ENCODE peak calls at places on chromosomes 6 and 20, in five cellular contexts. One of them, this sample, is unnamed.

GRCh38 chr6:24646771-24647170 is 780 bp upstream of the KIAA0319 start:
- DNase-seq in tibial nerve: no peak
- DNase-seq in heart left ventricle: no peak
- DNase-seq in fibroblast of lung: no peak
- DNase-seq in upper lobe of left lung: no peak
- DNase-seq in this sample: no peak

GRCh38 chr6:3195695-3196497 is 31.6 kb downstream of the TUBB2B start:
- DNase-seq in upper lobe of left lung: no peak
- DNase-seq in fibroblast of lung: no peak
- DNase-seq in tibial nerve: no peak
- DNase-seq in heart left ventricle: no peak
- DNase-seq in this sample: no peak

GRCh38 chr6:45920819-45921511 is 94.7 kb downstream of the CLIC5 start:
- DNase-seq in tibial nerve: no peak
- DNase-seq in fibroblast of lung: no peak
- DNase-seq in upper lobe of left lung: no peak
- DNase-seq in heart left ventricle: no peak
- DNase-seq in this sample: no peak

GRCh38 chr20:33322456-33322855 is 39.4 kb downstream of the BPIFB1 start:
- DNase-seq in fibroblast of lung: no peak
- DNase-seq in upper lobe of left lung: no peak
- DNase-seq in tibial nerve: no peak
- DNase-seq in heart left ventricle: no peak
- DNase-seq in this sample: no peak

GRCh38 chr6:12051861-12052368 is 39.8 kb downstream of the HIVEP1 start:
- DNase-seq in upper lobe of left lung: no peak
- DNase-seq in fibroblast of lung: peak
- DNase-seq in heart left ventricle: no peak
- DNase-seq in tibial nerve: no peak
- DNase-seq in this sample: no peak

GRCh38 chr20:18783385-18783959 is 30.1 kb upstream of the SCP2D1 start:
- DNase-seq in fibroblast of lung: no peak
- DNase-seq in tibial nerve: no peak
- DNase-seq in upper lobe of left lung: no peak
- DNase-seq in heart left ventricle: no peak
- DNase-seq in this sample: no peak

GRCh38 chr6:141057761-141058160 is 1075.0 kb upstream of the GJE1 start:
- DNase-seq in upper lobe of left lung: no peak
- DNase-seq in fibroblast of lung: no peak
- DNase-seq in tibial nerve: no peak
- DNase-seq in heart left ventricle: no peak
- DNase-seq in this sample: no peak

GRCh38 chr20:62953167-62953838 is 794 bp downstream of the SLC17A9 start:
- DNase-seq in tibial nerve: no peak
- DNase-seq in fibroblast of lung: no peak
- DNase-seq in heart left ventricle: no peak
- DNase-seq in upper lobe of left lung: no peak
- DNase-seq in this sample: no peak

GRCh38 chr20:10632681-10633509 is 40.9 kb downstream of the JAG1 start:
- DNase-seq in upper lobe of left lung: no peak
- DNase-seq in tibial nerve: no peak
- DNase-seq in heart left ventricle: no peak
- DNase-seq in fibroblast of lung: no peak
- DNase-seq in this sample: no peak

GRCh38 chr20:43420192-43420591 is 37.5 kb upstream of the SRSF6 start:
- DNase-seq in fibroblast of lung: no peak
- DNase-seq in heart left ventricle: no peak
- DNase-seq in upper lobe of left lung: no peak
- DNase-seq in tibial nerve: no peak
- DNase-seq in this sample: no peak

GRCh38 chr6:78523622-78524021 is 343.7 kb upstream of the IRAK1BP1 start:
- DNase-seq in heart left ventricle: no peak
- DNase-seq in fibroblast of lung: no peak
- DNase-seq in tibial nerve: no peak
- DNase-seq in upper lobe of left lung: no peak
- DNase-seq in this sample: no peak
- H3K27ac ChIP-seq in heart left ventricle: no peak
- H3K27ac ChIP-seq in fibroblast of lung: no peak
- H3K27ac ChIP-seq in tibial nerve: no peak
- H3K27ac ChIP-seq in upper lobe of left lung: no peak
- H3K27ac ChIP-seq in this sample: no peak

DNA sequence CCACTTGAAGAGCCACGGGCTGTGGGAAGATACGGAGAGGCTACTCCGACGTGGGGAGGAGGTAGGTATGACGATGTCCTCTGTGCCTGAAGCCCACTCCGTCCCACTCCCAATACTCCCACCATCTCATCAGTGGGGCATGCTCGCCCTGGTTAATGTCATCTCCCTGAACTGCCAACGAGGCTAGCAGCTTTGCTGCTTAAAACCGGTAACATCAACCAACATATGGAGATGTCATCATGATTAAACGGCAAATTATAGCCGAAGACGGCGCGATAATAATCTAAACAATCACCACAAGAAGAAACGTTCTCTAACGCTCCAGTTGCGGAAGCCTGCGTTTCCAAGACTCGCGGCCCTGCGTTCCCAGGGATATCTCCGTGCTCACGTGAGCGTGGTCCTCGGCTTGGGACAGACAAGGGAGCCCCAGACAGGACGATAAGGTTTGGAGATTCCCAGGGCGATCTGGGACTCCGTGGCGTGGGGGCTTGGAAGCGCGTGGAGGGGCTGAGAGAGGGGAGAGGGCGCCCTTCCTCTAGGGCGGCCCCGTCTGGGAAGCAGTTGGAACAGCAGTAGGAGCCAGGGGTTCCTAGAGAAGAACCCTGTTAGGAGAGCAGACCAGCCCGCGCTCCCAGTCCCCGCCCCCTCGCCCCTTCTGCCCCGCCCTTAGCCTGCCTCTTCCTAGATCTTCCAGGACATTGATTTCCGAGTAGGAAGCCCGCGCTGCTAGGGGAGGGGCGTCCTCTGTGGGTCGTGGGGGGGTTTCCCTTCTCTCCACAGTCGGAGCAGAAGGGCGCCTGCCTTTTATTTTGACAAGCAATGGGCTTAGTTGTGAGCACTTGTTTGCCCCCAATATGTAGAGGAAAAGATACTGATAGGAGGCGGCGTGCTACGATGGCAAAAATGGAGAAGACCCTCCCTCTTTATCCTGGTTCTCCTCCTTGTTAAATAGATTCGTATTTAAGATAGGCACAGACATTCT is 10.7 kb downstream of the NRN1 start:
- DNase-seq in heart left ventricle: peak
- DNase-seq in fibroblast of lung: no peak
- DNase-seq in upper lobe of left lung: peak
- DNase-seq in tibial nerve: peak
- DNase-seq in this sample: peak
- H3K4me3 ChIP-seq in heart left ventricle: peak
- H3K4me3 ChIP-seq in fibroblast of lung: peak
- H3K4me3 ChIP-seq in upper lobe of left lung: peak
- H3K4me3 ChIP-seq in tibial nerve: peak
- H3K4me3 ChIP-seq in this sample: peak

GRCh38 chr20:24980321-24981053 is 12.1 kb downstream of the APMAP start:
- DNase-seq in upper lobe of left lung: no peak
- DNase-seq in heart left ventricle: no peak
- DNase-seq in tibial nerve: no peak
- DNase-seq in fibroblast of lung: no peak
- DNase-seq in this sample: no peak
- TF ChIP-seq CTCF in upper lobe of left lung: no peak
- TF ChIP-seq CTCF in heart left ventricle: no peak
- TF ChIP-seq CTCF in tibial nerve: no peak
- TF ChIP-seq CTCF in fibroblast of lung: no peak
- TF ChIP-seq CTCF in this sample: no peak

GRCh38 chr20:37236462-37236861 is 25.2 kb downstream of the GHRH start:
- DNase-seq in tibial nerve: no peak
- DNase-seq in fibroblast of lung: no peak
- DNase-seq in upper lobe of left lung: no peak
- DNase-seq in heart left ventricle: no peak
- DNase-seq in this sample: peak
- H3K27ac ChIP-seq in tibial nerve: no peak
- H3K27ac ChIP-seq in fibroblast of lung: no peak
- H3K27ac ChIP-seq in upper lobe of left lung: no peak
- H3K27ac ChIP-seq in heart left ventricle: no peak
- H3K27ac ChIP-seq in this sample: peak

DNA sequence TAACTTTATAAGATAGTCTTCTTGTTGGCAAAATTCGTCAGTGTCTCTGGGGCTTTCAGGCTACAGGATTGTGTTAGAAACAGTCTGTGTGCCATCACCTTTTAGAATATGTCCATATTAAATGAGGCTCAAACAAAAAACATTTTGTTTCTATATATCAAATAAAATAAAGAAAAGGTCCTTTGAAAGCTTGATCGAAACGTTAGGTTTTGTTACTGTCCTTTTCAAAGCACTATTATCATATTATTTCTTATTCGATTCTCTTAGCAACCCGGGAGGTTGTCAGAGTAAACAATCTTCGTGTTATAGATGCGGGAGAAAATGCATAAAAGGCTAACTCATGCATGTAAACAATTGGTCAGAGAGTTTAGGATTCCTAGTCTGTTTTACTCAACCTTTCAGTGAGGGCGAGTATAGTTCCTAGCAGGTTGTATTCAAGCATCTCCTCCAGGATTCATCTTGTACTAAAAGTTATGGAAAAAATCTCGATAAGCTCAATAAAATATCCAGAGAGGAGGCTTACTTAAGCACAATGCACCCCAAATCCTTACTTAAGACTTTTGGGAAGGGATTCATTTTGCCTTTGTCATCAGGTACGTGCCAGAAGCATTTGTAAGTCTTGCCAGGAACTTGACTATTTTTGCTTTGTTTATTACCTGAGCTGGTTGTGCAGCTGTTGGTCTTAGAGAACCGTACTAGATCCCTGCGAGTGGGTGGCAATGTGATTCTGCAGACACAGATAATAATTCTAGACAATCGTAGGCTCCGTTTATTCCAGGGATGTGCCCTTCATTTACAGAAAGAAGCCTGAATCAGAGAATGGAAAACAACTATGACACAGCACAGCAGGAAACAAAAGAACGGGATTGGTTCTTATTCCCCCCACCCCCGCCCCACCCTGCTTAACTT is 159.6 kb upstream of the ZNF217 start:
- DNase-seq in fibroblast of lung: no peak
- DNase-seq in tibial nerve: no peak
- DNase-seq in upper lobe of left lung: no peak
- DNase-seq in heart left ventricle: no peak
- DNase-seq in this sample: no peak
- H3K4me3 ChIP-seq in fibroblast of lung: no peak
- H3K4me3 ChIP-seq in tibial nerve: no peak
- H3K4me3 ChIP-seq in upper lobe of left lung: no peak
- H3K4me3 ChIP-seq in heart left ventricle: no peak
- H3K4me3 ChIP-seq in this sample: no peak

DNA sequence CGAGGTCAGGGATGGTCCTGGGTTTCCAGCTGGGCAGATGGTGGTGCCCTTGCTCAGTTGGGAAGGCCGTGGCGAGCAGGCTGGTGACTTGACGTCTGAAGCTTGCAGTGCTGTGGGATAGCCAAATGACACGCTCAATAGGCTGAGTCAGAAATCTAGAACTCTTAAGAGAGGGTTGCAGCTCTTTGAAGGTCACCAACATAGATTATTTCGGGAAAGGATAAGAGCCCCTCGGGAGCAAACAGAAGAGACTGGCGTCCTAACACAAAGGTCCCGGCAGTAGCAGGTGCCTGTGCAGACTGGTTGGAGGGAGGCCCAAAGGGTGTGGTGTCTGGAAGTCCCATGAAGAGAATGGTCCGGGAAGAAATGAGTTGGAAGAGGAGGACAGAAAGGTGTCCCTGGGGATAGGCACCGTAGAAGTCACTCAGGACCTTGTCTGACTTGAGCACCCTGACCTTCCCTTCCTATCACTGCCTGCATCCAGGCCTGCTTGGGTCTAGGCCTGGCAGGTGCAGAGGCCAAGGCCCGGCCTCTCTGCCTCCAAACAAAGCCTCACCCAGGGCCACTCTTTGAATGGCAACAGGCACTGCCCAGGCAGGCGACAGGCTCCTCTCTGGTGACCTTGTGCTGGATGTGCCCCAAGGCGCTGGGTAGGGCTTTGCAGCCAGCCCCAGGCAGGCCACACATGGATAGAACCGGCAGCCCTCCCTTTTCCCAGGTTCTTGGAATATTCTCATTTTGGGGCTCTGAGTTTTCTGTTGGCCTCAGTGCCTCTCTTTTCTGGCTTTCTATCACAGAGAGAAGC is 18.6 kb downstream of the PKIG start:
- DNase-seq in fibroblast of lung: no peak
- DNase-seq in tibial nerve: no peak
- DNase-seq in heart left ventricle: peak
- DNase-seq in upper lobe of left lung: no peak
- DNase-seq in this sample: peak
- TF ChIP-seq CTCF in fibroblast of lung: no peak
- TF ChIP-seq CTCF in tibial nerve: no peak
- TF ChIP-seq CTCF in heart left ventricle: no peak
- TF ChIP-seq CTCF in upper lobe of left lung: no peak
- TF ChIP-seq CTCF in this sample: no peak

GRCh38 chr20:54122189-54122588 is 51.6 kb downstream of the CYP24A1 start:
- DNase-seq in heart left ventricle: no peak
- DNase-seq in fibroblast of lung: peak
- DNase-seq in upper lobe of left lung: no peak
- DNase-seq in tibial nerve: no peak
- DNase-seq in this sample: no peak
- H3K27ac ChIP-seq in heart left ventricle: no peak
- H3K27ac ChIP-seq in fibroblast of lung: no peak
- H3K27ac ChIP-seq in upper lobe of left lung: no peak
- H3K27ac ChIP-seq in tibial nerve: no peak
- H3K27ac ChIP-seq in this sample: no peak

GRCh38 chr6:31949926-31950548 is 4.1 kb downstream of the CFB start:
- DNase-seq in upper lobe of left lung: no peak
- DNase-seq in fibroblast of lung: no peak
- DNase-seq in heart left ventricle: no peak
- DNase-seq in tibial nerve: no peak
- DNase-seq in this sample: no peak

GRCh38 chr6:31947070-31947675 is 1.3 kb downstream of the CFB start:
- DNase-seq in upper lobe of left lung: no peak
- DNase-seq in fibroblast of lung: no peak
- DNase-seq in heart left ventricle: no peak
- DNase-seq in tibial nerve: no peak
- DNase-seq in this sample: no peak

GRCh38 chr6:31948753-31949413 is 3.0 kb downstream of the CFB start:
- DNase-seq in tibial nerve: no peak
- DNase-seq in fibroblast of lung: peak
- DNase-seq in heart left ventricle: no peak
- DNase-seq in upper lobe of left lung: no peak
- DNase-seq in this sample: no peak

GRCh38 chr6:31947864-31948263 is 2.0 kb downstream of the CFB start:
- DNase-seq in upper lobe of left lung: no peak
- DNase-seq in fibroblast of lung: no peak
- DNase-seq in heart left ventricle: no peak
- DNase-seq in tibial nerve: no peak
- DNase-seq in this sample: no peak

DNA sequence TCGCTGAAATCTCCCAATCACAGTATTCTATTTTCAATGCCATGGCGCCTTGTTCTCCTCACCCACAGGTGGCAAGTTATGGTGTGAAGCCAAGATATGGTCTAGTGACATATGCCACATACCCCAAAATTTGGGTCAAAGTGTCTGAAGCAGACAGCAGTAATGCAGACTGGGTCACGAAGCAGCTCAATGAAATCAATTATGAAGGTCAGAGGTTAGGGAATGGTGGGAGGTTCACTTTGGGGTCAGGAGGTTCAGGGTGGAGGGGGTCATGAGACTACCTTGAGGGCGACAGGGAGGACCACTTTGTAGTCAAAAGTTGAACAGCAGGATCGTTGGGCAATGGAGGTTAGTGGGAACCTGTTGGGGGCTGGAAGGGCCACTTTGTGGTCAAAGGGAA is 2.4 kb downstream of the CFB start:
- DNase-seq in tibial nerve: no peak
- DNase-seq in fibroblast of lung: no peak
- DNase-seq in heart left ventricle: no peak
- DNase-seq in upper lobe of left lung: no peak
- DNase-seq in this sample: no peak
- H3K4me3 ChIP-seq in tibial nerve: no peak
- H3K4me3 ChIP-seq in fibroblast of lung: no peak
- H3K4me3 ChIP-seq in heart left ventricle: no peak
- H3K4me3 ChIP-seq in upper lobe of left lung: no peak
- H3K4me3 ChIP-seq in this sample: no peak